ENCODE peak calls at places on chromosomes 6 and 20, in four cellular contexts. T is cardiac fibroblast; V is activated CD4-positive, alpha-beta T cell treated with anti-CD3 and anti-CD28 coated beads, Interleukin-2, amount 50 U/mL, for 1 hour; R is T-helper 9 cell. L is an unnamed sample.

GRCh38 chr6:164013480-164014208 is 599.1 kb downstream of the QKI start:
- DNase-seq in T (no peak), V (no peak), R (no peak), L (no peak)

GRCh38 chr20:5829241-5829809 is 79.1 kb downstream of the SHLD1 start:
- DNase-seq in V (no peak), T (no peak), R (no peak), L (no peak)

GRCh38 chr20:56688106-56688505 is 59.0 kb downstream of the TFAP2C start:
- DNase-seq in R (no peak), V (no peak), T (no peak), L (no peak)

GRCh38 chr6:56843476-56844349 is 111.2 kb upstream of the BEND6 start:
- DNase-seq in R (peak; percentile 22), V (peak; percentile 50), T (peak; percentile 77), L (peak; percentile 73)

GRCh38 chr6:43454290-43455033 is 886 bp downstream of the DLK2 start:
- DNase-seq in R (peak; percentile 64), V (peak; percentile 64), T (peak; percentile 84), L (peak; percentile 87)

GRCh38 chr20:40283689-40284088 is 405.3 kb downstream of the MAFB start:
- DNase-seq in V (no peak), R (no peak), T (no peak), L (no peak)

GRCh38 chr6:156849806-156850205 is 72.6 kb downstream of the ARID1B start:
- DNase-seq in R (no peak), T (no peak), V (no peak), L (no peak)

GRCh38 chr6:17932362-17932852 is 55.0 kb downstream of the KIF13A start:
- DNase-seq in T (peak; percentile 96), R (no peak), V (no peak), L (no peak)

GRCh38 chr6:81362246-81362645 is 390.2 kb downstream of the TENT5A start:
- DNase-seq in T (peak; percentile 51), V (no peak), R (no peak), L (no peak)

GRCh38 chr20:47464380-47465101 is 37.1 kb upstream of the NCOA3 start:
- DNase-seq in T (peak; percentile 100), R (no peak), V (no peak), L (no peak)

GRCh38 chr6:130843575-130844320 is 16.5 kb downstream of the SMLR1 start:
- DNase-seq in T (peak; percentile 55), R (no peak), V (no peak), L (no peak)

GRCh38 chr6:56168601-56169000 is 78.8 kb downstream of the COL21A1 start:
- DNase-seq in V (no peak), T (peak; percentile 18), R (no peak), L (no peak)

GRCh38 chr20:10079964-10080363 is 45.2 kb downstream of the ANKEF1 start:
- DNase-seq in T (peak; percentile 92), V (no peak), R (no peak), L (no peak)

GRCh38 chr20:53943522-53944291 is 126.7 kb downstream of the BCAS1 start:
- DNase-seq in R (peak; percentile 15), V (peak; percentile 38), T (peak; percentile 66), L (no peak)

GRCh38 chr6:79277109-79277508 is 42.6 kb upstream of the HMGN3 start:
- DNase-seq in T (peak; percentile 40), V (no peak), R (no peak), L (no peak)

GRCh38 chr6:111534366-111534765 is 51.3 kb upstream of the REV3L start:
- DNase-seq in R (no peak), V (no peak), T (peak; percentile 51), L (peak; percentile 27)

GRCh38 chr20:49909499-49910339 is 5.6 kb downstream of the SPATA2 start:
- DNase-seq in V (no peak), T (no peak), R (no peak), L (no peak)

GRCh38 chr6:9095671-9096260 is 660.4 kb upstream of the SLC35B3 start:
- DNase-seq in V (no peak), T (no peak), R (no peak), L (no peak)

GRCh38 chr6:56370591-56371198 is 123.3 kb upstream of the COL21A1 start:
- DNase-seq in V (no peak), R (no peak), T (peak; percentile 98), L (no peak)

GRCh38 chr6:154179443-154179842 is 140.4 kb downstream of the OPRM1 start:
- DNase-seq in R (no peak), V (no peak), T (no peak), L (no peak)

GRCh38 chr6:124967444-124967843 is 5.2 kb downstream of the RNF217 start:
- DNase-seq in T (peak; percentile 42), R (no peak), V (no peak), L (no peak)

GRCh38 chr6:117601811-117602150 is 530 bp downstream of the GOPC start:
- DNase-seq in T (no peak), R (no peak), V (no peak), L (peak; percentile 18)

GRCh38 chr6:116475151-116475550 is 14.0 kb downstream of the CALHM6 start:
- DNase-seq in R (no peak), V (no peak), T (no peak), L (no peak)

GRCh38 chr20:40691566-40692239 is 2.7 kb upstream of the MAFB start:
- DNase-seq in T (no peak), R (no peak), V (no peak), L (peak; percentile 75)

GRCh38 chr6:168105813-168106660 is 27.0 kb upstream of the FRMD1 start:
- DNase-seq in R (no peak), T (no peak), V (no peak), L (no peak)

GRCh38 chr6:136084403-136084802 is 165.7 kb downstream of the MTFR2 start:
- DNase-seq in V (no peak), T (no peak), R (no peak), L (no peak)

GRCh38 chr6:117711369-117711768 is 36.1 kb downstream of the NUS1 start:
- DNase-seq in T (no peak), R (no peak), V (no peak), L (no peak)

GRCh38 chr6:4032475-4032874 is 46.5 kb downstream of the FAM217A start:
- DNase-seq in R (no peak), T (no peak), V (no peak), L (no peak)

GRCh38 chr6:22631101-22631500 is 61.7 kb downstream of the HDGFL1 start:
- DNase-seq in T (no peak), R (no peak), V (no peak), L (no peak)

GRCh38 chr20:37927410-37928048 is 24.6 kb downstream of the VSTM2L start:
- DNase-seq in V (no peak), R (no peak), T (no peak), L (peak; percentile 59)

GRCh38 chr20:35619196-35620095 is 3.8 kb downstream of the SPAG4 start:
- DNase-seq in T (peak; percentile 80), R (peak; percentile 69), V (peak; percentile 77), L (peak; percentile 39)

GRCh38 chr6:139219271-139219729 is 72.5 kb downstream of the TXLNB start:
- DNase-seq in T (peak; percentile 92), V (peak; percentile 67), R (peak; percentile 49), L (peak; percentile 96)

L was measured in posterior cingulate gyrus.